ENCODE peak calls at places on chromosomes 1 and 21, in six cellular contexts. One of them, this sample, is unnamed.

GRCh38 chr1:227300682-227301081 is 17.6 kb downstream of the CDC42BPA start:
- DNase-seq in heart right ventricle: no peak
- DNase-seq in aorta: no peak
- DNase-seq in body of pancreas: no peak
- DNase-seq in CD8-positive, alpha-beta T cell: no peak
- DNase-seq in CD4-positive, alpha-beta memory T cell: no peak
- DNase-seq in this sample: no peak

GRCh38 chr1:204376919-204377799 is 17.4 kb upstream of the PLEKHA6 start:
- DNase-seq in heart right ventricle: no peak
- DNase-seq in aorta: no peak
- DNase-seq in body of pancreas: peak; percentile 92
- DNase-seq in CD8-positive, alpha-beta T cell: no peak
- DNase-seq in CD4-positive, alpha-beta memory T cell: no peak
- DNase-seq in this sample: no peak

GRCh38 chr1:234500269-234500668 is 21.3 kb upstream of the TARBP1 start:
- DNase-seq in heart right ventricle: peak; percentile 41
- DNase-seq in aorta: no peak
- DNase-seq in body of pancreas: no peak
- DNase-seq in CD8-positive, alpha-beta T cell: no peak
- DNase-seq in CD4-positive, alpha-beta memory T cell: no peak
- DNase-seq in this sample: peak; percentile 42

GRCh38 chr1:205998457-205999241 is 4.5 kb downstream of the RAB7B start:
- DNase-seq in heart right ventricle: no peak
- DNase-seq in aorta: no peak
- DNase-seq in body of pancreas: no peak
- DNase-seq in CD8-positive, alpha-beta T cell: no peak
- DNase-seq in CD4-positive, alpha-beta memory T cell: no peak
- DNase-seq in this sample: peak; percentile 14

GRCh38 chr1:89957063-89957462 is 37.8 kb upstream of the ZNF326 start:
- DNase-seq in heart right ventricle: no peak
- DNase-seq in aorta: no peak
- DNase-seq in body of pancreas: no peak
- DNase-seq in CD8-positive, alpha-beta T cell: peak; percentile 60
- DNase-seq in CD4-positive, alpha-beta memory T cell: peak; percentile 10
- DNase-seq in this sample: no peak

GRCh38 chr1:74517599-74518051 is 5.2 kb upstream of the LRRC53 start:
- DNase-seq in heart right ventricle: no peak
- DNase-seq in aorta: no peak
- DNase-seq in body of pancreas: no peak
- DNase-seq in CD8-positive, alpha-beta T cell: no peak
- DNase-seq in CD4-positive, alpha-beta memory T cell: no peak
- DNase-seq in this sample: no peak

GRCh38 chr1:170805957-170806662 is 129.2 kb upstream of the MROH9 start:
- DNase-seq in heart right ventricle: no peak
- DNase-seq in aorta: peak; percentile 76
- DNase-seq in body of pancreas: peak; percentile 30
- DNase-seq in CD8-positive, alpha-beta T cell: no peak
- DNase-seq in CD4-positive, alpha-beta memory T cell: no peak
- DNase-seq in this sample: no peak

GRCh38 chr1:52237430-52237829 is 95.5 kb downstream of the ZFYVE9 start:
- DNase-seq in heart right ventricle: no peak
- DNase-seq in aorta: no peak
- DNase-seq in body of pancreas: no peak
- DNase-seq in CD8-positive, alpha-beta T cell: no peak
- DNase-seq in CD4-positive, alpha-beta memory T cell: no peak
- DNase-seq in this sample: no peak

GRCh38 chr1:226253933-226254332 is 30.5 kb downstream of the MIXL1 start:
- DNase-seq in heart right ventricle: no peak
- DNase-seq in aorta: no peak
- DNase-seq in body of pancreas: no peak
- DNase-seq in CD8-positive, alpha-beta T cell: no peak
- DNase-seq in CD4-positive, alpha-beta memory T cell: no peak
- DNase-seq in this sample: no peak
- H3K4me3 ChIP-seq in heart right ventricle: no peak overlapping the region
- H3K4me3 ChIP-seq in aorta: no peak overlapping the region
- H3K4me3 ChIP-seq in body of pancreas: no peak overlapping the region
- H3K4me3 ChIP-seq in CD8-positive, alpha-beta T cell: no peak overlapping the region
- H3K4me3 ChIP-seq in CD4-positive, alpha-beta memory T cell: no peak overlapping the region
- H3K4me3 ChIP-seq in this sample: no peak overlapping the region

DNA sequence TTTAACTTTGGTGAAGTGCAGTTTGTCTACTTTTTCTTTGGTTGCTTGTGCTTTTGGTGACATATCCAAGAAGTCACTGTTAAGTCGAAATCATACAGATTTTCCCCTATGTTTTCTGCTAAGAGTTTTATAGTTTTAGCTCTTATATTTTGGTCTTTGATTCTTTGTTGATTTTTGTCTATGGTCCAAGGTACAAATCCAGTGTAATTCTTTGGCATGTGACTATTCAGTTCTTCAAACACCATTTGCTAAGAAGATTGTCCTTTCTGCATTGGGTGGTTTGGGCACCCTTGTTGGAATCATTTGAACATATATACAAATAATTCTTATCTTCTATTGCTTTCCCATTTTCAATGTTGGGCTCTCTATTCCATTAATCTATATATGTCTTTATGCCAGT is 16.2 kb downstream of the HIPK1 start:
- DNase-seq in heart right ventricle: no peak
- DNase-seq in aorta: no peak
- DNase-seq in body of pancreas: no peak
- DNase-seq in CD8-positive, alpha-beta T cell: no peak
- DNase-seq in CD4-positive, alpha-beta memory T cell: no peak
- DNase-seq in this sample: no peak
- H3K4me1 ChIP-seq in heart right ventricle: peaks cover 31% of the 10 kb centered on the region
- H3K4me1 ChIP-seq in aorta: peaks cover 3% of the 10 kb centered on the region
- H3K4me1 ChIP-seq in body of pancreas: peaks cover 45% of the 10 kb centered on the region
- H3K4me1 ChIP-seq in CD8-positive, alpha-beta T cell: peaks cover 73% of the 10 kb centered on the region
- H3K4me1 ChIP-seq in CD4-positive, alpha-beta memory T cell: peaks cover 85% of the 10 kb centered on the region
- H3K4me1 ChIP-seq in this sample: no peaks in the 10 kb centered on the region

GRCh38 chr1:160577661-160578060 is 1.6 kb downstream of the CD84 start:
- DNase-seq in heart right ventricle: no peak
- DNase-seq in aorta: no peak
- DNase-seq in body of pancreas: no peak
- DNase-seq in CD8-positive, alpha-beta T cell: no peak
- DNase-seq in CD4-positive, alpha-beta memory T cell: no peak
- DNase-seq in this sample: no peak
- H3K4me3 ChIP-seq in heart right ventricle: peak overlapping the region; percentile 22
- H3K4me3 ChIP-seq in aorta: no peak overlapping the region
- H3K4me3 ChIP-seq in body of pancreas: no peak overlapping the region
- H3K4me3 ChIP-seq in CD8-positive, alpha-beta T cell: peak overlapping the region; percentile 50
- H3K4me3 ChIP-seq in CD4-positive, alpha-beta memory T cell: peak overlapping the region; percentile 73
- H3K4me3 ChIP-seq in this sample: no peak overlapping the region

GRCh38 chr1:29179641-29180184 is 2.0 kb downstream of the SRSF4 start:
- DNase-seq in heart right ventricle: no peak
- DNase-seq in aorta: no peak
- DNase-seq in body of pancreas: no peak
- DNase-seq in CD8-positive, alpha-beta T cell: no peak
- DNase-seq in CD4-positive, alpha-beta memory T cell: no peak
- DNase-seq in this sample: no peak

GRCh38 chr1:29177022-29177705 is 4.5 kb downstream of the SRSF4 start:
- DNase-seq in heart right ventricle: no peak
- DNase-seq in aorta: peak; percentile 32
- DNase-seq in body of pancreas: no peak
- DNase-seq in CD8-positive, alpha-beta T cell: no peak
- DNase-seq in CD4-positive, alpha-beta memory T cell: no peak
- DNase-seq in this sample: no peak

GRCh38 chr1:29180497-29181412 is 945 bp downstream of the SRSF4 start:
- DNase-seq in heart right ventricle: no peak
- DNase-seq in aorta: no peak
- DNase-seq in body of pancreas: no peak
- DNase-seq in CD8-positive, alpha-beta T cell: no peak
- DNase-seq in CD4-positive, alpha-beta memory T cell: no peak
- DNase-seq in this sample: no peak

GRCh38 chr1:29172415-29172814 is 9.3 kb downstream of the SRSF4 start:
- DNase-seq in heart right ventricle: no peak
- DNase-seq in aorta: peak; percentile 30
- DNase-seq in body of pancreas: no peak
- DNase-seq in CD8-positive, alpha-beta T cell: no peak
- DNase-seq in CD4-positive, alpha-beta memory T cell: no peak
- DNase-seq in this sample: no peak

GRCh38 chr1:29176567-29176966 is 5.1 kb downstream of the SRSF4 start:
- DNase-seq in heart right ventricle: no peak
- DNase-seq in aorta: no peak
- DNase-seq in body of pancreas: no peak
- DNase-seq in CD8-positive, alpha-beta T cell: no peak
- DNase-seq in CD4-positive, alpha-beta memory T cell: no peak
- DNase-seq in this sample: no peak
- H3K4me1 ChIP-seq in heart right ventricle: peaks cover 50% of the 10 kb centered on the region
- H3K4me1 ChIP-seq in aorta: peaks cover 2% of the 10 kb centered on the region
- H3K4me1 ChIP-seq in body of pancreas: peaks cover 54% of the 10 kb centered on the region
- H3K4me1 ChIP-seq in CD8-positive, alpha-beta T cell: peaks cover 51% of the 10 kb centered on the region
- H3K4me1 ChIP-seq in CD4-positive, alpha-beta memory T cell: peaks cover 64% of the 10 kb centered on the region
- H3K4me1 ChIP-seq in this sample: peaks cover 31% of the 10 kb centered on the region

GRCh38 chr1:70171512-70171911 is 33.9 kb downstream of the LRRC40 start:
- DNase-seq in heart right ventricle: no peak
- DNase-seq in aorta: no peak
- DNase-seq in body of pancreas: no peak
- DNase-seq in CD8-positive, alpha-beta T cell: no peak
- DNase-seq in CD4-positive, alpha-beta memory T cell: no peak
- DNase-seq in this sample: no peak

GRCh38 chr1:70164350-70164749 is 41.0 kb downstream of the LRRC40 start:
- DNase-seq in heart right ventricle: no peak
- DNase-seq in aorta: no peak
- DNase-seq in body of pancreas: no peak
- DNase-seq in CD8-positive, alpha-beta T cell: no peak
- DNase-seq in CD4-positive, alpha-beta memory T cell: no peak
- DNase-seq in this sample: no peak

GRCh38 chr1:70168283-70168682 is 37.1 kb downstream of the LRRC40 start:
- DNase-seq in heart right ventricle: no peak
- DNase-seq in aorta: no peak
- DNase-seq in body of pancreas: no peak
- DNase-seq in CD8-positive, alpha-beta T cell: no peak
- DNase-seq in CD4-positive, alpha-beta memory T cell: no peak
- DNase-seq in this sample: peak; percentile 65

GRCh38 chr1:70169018-70169839 is 36.1 kb downstream of the LRRC40 start:
- DNase-seq in heart right ventricle: no peak
- DNase-seq in aorta: no peak
- DNase-seq in body of pancreas: no peak
- DNase-seq in CD8-positive, alpha-beta T cell: no peak
- DNase-seq in CD4-positive, alpha-beta memory T cell: no peak
- DNase-seq in this sample: no peak
- H3K4me3 ChIP-seq in heart right ventricle: no peak overlapping the region
- H3K4me3 ChIP-seq in aorta: no peak overlapping the region
- H3K4me3 ChIP-seq in body of pancreas: no peak overlapping the region
- H3K4me3 ChIP-seq in CD8-positive, alpha-beta T cell: no peak overlapping the region
- H3K4me3 ChIP-seq in CD4-positive, alpha-beta memory T cell: no peak overlapping the region
- H3K4me3 ChIP-seq in this sample: no peak overlapping the region

DNA sequence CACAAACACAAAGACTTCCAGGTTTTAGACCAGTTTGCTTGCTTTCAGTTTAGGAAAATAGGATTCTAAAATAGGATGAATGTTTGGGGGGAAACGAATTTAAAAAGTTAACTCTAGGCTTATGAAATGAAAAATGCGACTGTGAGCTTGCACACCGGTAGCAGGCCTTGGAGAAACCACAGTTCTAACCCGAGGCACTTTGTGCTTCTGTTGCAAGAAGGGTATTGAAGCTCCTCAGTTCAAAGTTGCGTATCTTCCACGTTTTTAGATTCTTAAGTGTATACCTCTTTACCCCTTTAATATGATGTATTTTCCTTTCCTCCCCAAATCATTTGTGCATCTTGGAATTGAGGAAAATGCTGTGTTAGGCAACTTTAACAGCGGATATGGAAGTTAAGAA is 2.4 kb downstream of the MRPS6 start:
- DNase-seq in heart right ventricle: no peak
- DNase-seq in aorta: no peak
- DNase-seq in body of pancreas: no peak
- DNase-seq in CD8-positive, alpha-beta T cell: no peak
- DNase-seq in CD4-positive, alpha-beta memory T cell: no peak
- DNase-seq in this sample: no peak
- H3K4me1 ChIP-seq in heart right ventricle: peaks cover 50% of the 10 kb centered on the region
- H3K4me1 ChIP-seq in aorta: no peaks in the 10 kb centered on the region
- H3K4me1 ChIP-seq in body of pancreas: peaks cover 34% of the 10 kb centered on the region
- H3K4me1 ChIP-seq in CD8-positive, alpha-beta T cell: peaks cover 63% of the 10 kb centered on the region
- H3K4me1 ChIP-seq in CD4-positive, alpha-beta memory T cell: peaks cover 65% of the 10 kb centered on the region
- H3K4me1 ChIP-seq in this sample: peaks cover 24% of the 10 kb centered on the region